ENCODE peak calls at places on chromosomes 5 and 9, in seven cellular contexts. O, S, P, W, Q, V and T are unnamed samples.

GRCh38 chr9:127452481-127453092 is 1.3 kb downstream of the LRSAM1 start:
- DNase-seq in Q (no peak), W (no peak), P (no peak), V (no peak), O (no peak), S (no peak), T (no peak)

GRCh38 chr9:127053057-127053821 is 69.2 kb downstream of the ANGPTL2 start:
- DNase-seq in W (no peak), V (no peak), S (no peak), O (no peak), P (no peak), Q (no peak), T (no peak)

GRCh38 chr9:80177949-80178480 is 606.2 kb downstream of the TLE4 start:
- DNase-seq in V (no peak), W (no peak), S (no peak), P (no peak), Q (no peak), O (no peak), T (no peak)

GRCh38 chr5:167754501-167754941 is 536.9 kb upstream of the WWC1 start:
- DNase-seq in V (no peak), Q (no peak), P (no peak), W (no peak), S (no peak), O (no peak), T (no peak)

GRCh38 chr5:132266836-132267160 is 9.3 kb downstream of the PDLIM4 start:
- DNase-seq in Q (peak; percentile 11), S (no peak), W (no peak), P (no peak), O (no peak), V (no peak), T (no peak)

GRCh38 chr5:88142801-88143692 is 125.6 kb downstream of the TMEM161B start:
- DNase-seq in W (no peak), V (no peak), O (no peak), P (no peak), Q (no peak), S (no peak), T (no peak)

GRCh38 chr9:85290019-85290418 is 451.7 kb downstream of the AGTPBP1 start:
- DNase-seq in Q (peak; percentile 25), V (no peak), O (no peak), W (no peak), P (no peak), S (no peak), T (no peak)

GRCh38 chr5:60677831-60678664 is 21.9 kb downstream of the DEPDC1B start:
- DNase-seq in V (no peak), W (no peak), S (no peak), Q (no peak), O (no peak), P (no peak), T (no peak)

GRCh38 chr5:65722575-65723424 is 795 bp downstream of the NLN start:
- DNase-seq in P (no peak), S (peak; percentile 55), Q (no peak), O (peak; percentile 16), W (peak; percentile 29), V (peak; percentile 6), T (no peak)

GRCh38 chr9:83622433-83622813 is 520 bp upstream of the IDNK start:
- DNase-seq in P (no peak), O (no peak), V (no peak), Q (no peak), W (no peak), S (no peak), T (no peak)

GRCh38 chr9:133954862-133955529 is 37.1 kb downstream of the VAV2 start:
- DNase-seq in V (no peak), Q (no peak), W (no peak), O (peak; percentile 4), P (no peak), S (no peak), T (no peak)

GRCh38 chr5:14268738-14269137 is 125.6 kb downstream of the TRIO start:
- DNase-seq in V (no peak), Q (no peak), O (no peak), S (no peak), P (no peak), W (no peak), T (no peak)

GRCh38 chr5:132850066-132850465 is 16.2 kb downstream of the GDF9 start:
- DNase-seq in W (no peak), P (no peak), V (no peak), O (no peak), S (no peak), Q (no peak), T (no peak)

GRCh38 chr9:4298255-4299005 is 1.4 kb downstream of the GLIS3 start:
- DNase-seq in Q (peak; percentile 38), O (peak; percentile 29), P (peak; percentile 50), V (no peak), W (no peak), S (peak; percentile 37), T (no peak)

GRCh38 chr9:90772381-90772780 is 29.2 kb upstream of the SYK start:
- DNase-seq in V (no peak), W (no peak), S (no peak), Q (no peak), O (no peak), P (no peak), T (no peak)

GRCh38 chr5:169873642-169874041 is 106.7 kb downstream of the INSYN2B start:
- DNase-seq in P (no peak), W (no peak), S (no peak), O (no peak), Q (no peak), V (no peak), T (no peak)

GRCh38 chr9:129320575-129321311 is 142.7 kb upstream of the IER5L start:
- DNase-seq in V (peak; percentile 85), O (peak; percentile 48), Q (peak; percentile 50), S (peak; percentile 64), W (peak; percentile 77), P (no peak), T (peak; percentile 31)

GRCh38 chr5:161278739-161279660 is 267.5 kb downstream of the GABRB2 start:
- DNase-seq in S (no peak), O (no peak), Q (no peak), W (no peak), V (no peak), P (no peak), T (no peak)

GRCh38 chr5:38641003-38641402 is 84.6 kb upstream of the LIFR start:
- DNase-seq in Q (no peak), W (no peak), V (no peak), O (no peak), S (no peak), P (no peak), T (no peak)

GRCh38 chr5:61010759-61011460 is 65.9 kb downstream of the NDUFAF2 start:
- DNase-seq in V (no peak), W (no peak), P (no peak), S (peak; percentile 51), Q (no peak), O (no peak), T (no peak)

GRCh38 chr5:87048156-87048555 is 219.5 kb upstream of the RASA1 start:
- DNase-seq in P (no peak), O (no peak), V (no peak), W (no peak), S (no peak), Q (no peak), T (no peak)

GRCh38 chr9:107312651-107313050 is 29.6 kb downstream of the RAD23B start:
- DNase-seq in O (no peak), Q (no peak), S (no peak), W (no peak), V (no peak), P (no peak), T (no peak)

GRCh38 chr5:37918420-37918819 is 78.6 kb upstream of the GDNF start:
- DNase-seq in Q (no peak), S (no peak), W (no peak), V (no peak), O (no peak), P (no peak), T (no peak)

GRCh38 chr5:80083115-80083890 is 48.2 kb downstream of the THBS4 start:
- DNase-seq in S (peak; percentile 42), Q (peak; percentile 31), W (peak; percentile 83), P (no peak), O (no peak), V (peak; percentile 49), T (peak; percentile 69)

GRCh38 chr9:69899491-69899890 is 78.9 kb downstream of the CFAP95 start:
- DNase-seq in P (no peak), S (no peak), W (no peak), Q (no peak), V (no peak), O (no peak), T (no peak)

GRCh38 chr5:150081541-150082283 is 4.6 kb downstream of the CSF1R start:
- DNase-seq in O (peak; percentile 31), V (no peak), P (no peak), Q (peak; percentile 13), W (no peak), S (no peak), T (no peak)

GRCh38 chr5:17180957-17181723 is 36.3 kb upstream of the BASP1 start:
- DNase-seq in W (no peak), S (no peak), Q (no peak), P (peak; percentile 15), O (no peak), V (no peak), T (no peak)

GRCh38 chr9:122356627-122357026 is 14.2 kb upstream of the PTGS1 start:
- DNase-seq in W (no peak), P (no peak), O (no peak), V (no peak), Q (no peak), S (peak; percentile 61), T (no peak)

GRCh38 chr9:136748656-136749551 is 579 bp upstream of the LCN6 start:
- DNase-seq in W (no peak), O (no peak), Q (no peak), S (no peak), P (no peak), V (no peak), T (no peak)

GRCh38 chr5:178192787-178193186 is 5.6 kb upstream of the GMCL2 start:
- DNase-seq in V (no peak), Q (no peak), W (no peak), O (no peak), S (no peak), P (no peak), T (no peak)

GRCh38 chr9:137218754-137219271 is 3.2 kb downstream of the RNF208 start:
- DNase-seq in W (no peak), O (no peak), Q (no peak), V (no peak), P (no peak), S (no peak), T (no peak)

GRCh38 chr9:89374176-89374575 is 55.9 kb downstream of the SECISBP2 start:
- DNase-seq in W (no peak), Q (no peak), S (no peak), V (no peak), P (no peak), O (no peak), T (no peak)

GRCh38 chr9:126411948-126412284 is 85.3 kb downstream of the MVB12B start:
- DNase-seq in V (peak; percentile 35), O (no peak), Q (no peak), P (no peak), S (no peak), W (no peak), T (no peak)

GRCh38 chr9:7094052-7094451 is 336.3 kb downstream of the KDM4C start:
- DNase-seq in S (no peak), V (no peak), P (no peak), W (no peak), O (no peak), Q (no peak), T (no peak)

GRCh38 chr5:55241756-55242155 is 8.3 kb upstream of the CCNO start:
- DNase-seq in Q (no peak), S (no peak), W (peak; percentile 11), O (no peak), V (peak; percentile 77), P (no peak), T (no peak)

GRCh38 chr9:107137495-107138202 is 145.4 kb upstream of the RAD23B start:
- DNase-seq in S (no peak), Q (no peak), P (no peak), W (no peak), O (no peak), V (no peak), T (no peak)